ENCODE peak calls at places on chromosome 2, in five cellular contexts. G, Y, W, K and L are unnamed samples. For H3K9me3, the result is how much of the 10 kb centered on the place peaks cover.

GRCh38 chr2:76953733-76954347 is 568.3 kb downstream of the LRRTM4 start:
- DNase-seq in G (peak), Y (peak), W (peak), K (peak), L (peak)

GRCh38 chr2:104768694-104769093 is 85.2 kb upstream of the POU3F3 start:
- DNase-seq in G (no peak), Y (no peak), W (no peak), K (no peak), L (no peak)

GRCh38 chr2:94956797-94957391 is 68.6 kb upstream of the MAL start:
- DNase-seq in G (peak), Y (peak), W (peak), K (peak), L (peak)

GRCh38 chr2:240970104-240970503 is 28.3 kb upstream of the SNED1 start:
- DNase-seq in G (no peak), Y (no peak), W (peak), K (no peak), L (no peak)

GRCh38 chr2:197890160-197890559 is 85.8 kb downstream of the PLCL1 start:
- DNase-seq in G (no peak), Y (no peak), W (no peak), K (peak), L (no peak)

GRCh38 chr2:20704886-20705285 is 37.9 kb downstream of the GDF7 start:
- DNase-seq in G (no peak), Y (no peak), W (no peak), K (no peak), L (no peak)

GRCh38 chr2:210752532-210752931 is 196.1 kb downstream of the CPS1 start:
- DNase-seq in G (peak), Y (no peak), W (no peak), K (peak), L (peak)

GRCh38 chr2:121790276-121790956 is 35.0 kb downstream of the TSN start:
- DNase-seq in G (peak), Y (no peak), W (peak), K (no peak), L (no peak)

GRCh38 chr2:202104286-202104870 is 31.3 kb downstream of the KIAA2012 start:
- DNase-seq in G (peak), Y (no peak), W (peak), K (peak), L (peak)

GRCh38 chr2:74502147-74502719 is 2.8 kb upstream of the LBX2 start:
- DNase-seq in G (peak), Y (no peak), W (no peak), K (no peak), L (no peak)

GRCh38 chr2:161373939-161374338 is 42.2 kb upstream of the TBR1 start:
- DNase-seq in G (no peak), Y (no peak), W (peak), K (no peak), L (no peak)

GRCh38 chr2:214706986-214707385 is 102.5 kb downstream of the BARD1 start:
- DNase-seq in G (peak), Y (no peak), W (peak), K (peak), L (no peak)

GRCh38 chr2:188292446-188293239 is 969 bp downstream of the GULP1 start:
- DNase-seq in G (peak), Y (no peak), W (peak), K (peak), L (peak)

GRCh38 chr2:175688241-175688640 is 313.8 kb downstream of the LNPK start:
- DNase-seq in G (no peak), Y (no peak), W (no peak), K (no peak), L (no peak)

GRCh38 chr2:85437488-85438290 is 19.2 kb downstream of the SH2D6 start:
- DNase-seq in G (peak), Y (no peak), W (peak), K (peak), L (peak)

GRCh38 chr2:25698752-25699151 is 25.4 kb upstream of the DTNB start:
- DNase-seq in G (no peak), Y (no peak), W (no peak), K (no peak), L (no peak)

GRCh38 chr2:205658068-205658467 is 24.2 kb upstream of the NRP2 start:
- DNase-seq in G (no peak), Y (no peak), W (no peak), K (no peak), L (no peak)

GRCh38 chr2:128311216-128311754 is 7.4 kb downstream of the HS6ST1 start:
- DNase-seq in G (peak), Y (no peak), W (no peak), K (no peak), L (no peak)

GRCh38 chr2:239175181-239175580 is 225.6 kb downstream of the HDAC4 start:
- DNase-seq in G (peak), Y (no peak), W (no peak), K (no peak), L (no peak)

GRCh38 chr2:117832905-117833613 is 18.6 kb downstream of the DDX18 start:
- DNase-seq in G (peak), Y (no peak), W (peak), K (peak), L (no peak)

GRCh38 chr2:31378389-31378788 is 36.2 kb downstream of the XDH start:
- DNase-seq in G (no peak), Y (no peak), W (no peak), K (no peak), L (no peak)

GRCh38 chr2:237096911-237097310 is 11.2 kb downstream of the COPS8 start:
- DNase-seq in G (no peak), Y (no peak), W (peak), K (no peak), L (no peak)

GRCh38 chr2:45909677-45910191 is 258.3 kb downstream of the PRKCE start:
- DNase-seq in G (no peak), Y (no peak), W (no peak), K (no peak), L (no peak)

GRCh38 chr2:96117701-96118588 is 1.6 kb upstream of the ADRA2B start:
- DNase-seq in G (no peak), Y (no peak), W (no peak), K (peak), L (peak)

GRCh38 chr2:165203689-165204559 is at the start of gene SCN3A:
- DNase-seq in G (peak), Y (peak), W (peak), K (peak), L (peak)

GRCh38 chr2:176514805-176515500 is 245.7 kb downstream of the MTX2 start:
- DNase-seq in G (no peak), Y (no peak), W (no peak), K (no peak), L (no peak)

GRCh38 chr2:14524803-14525080 is 107.8 kb upstream of the LRATD1 start:
- DNase-seq in G (no peak), Y (no peak), W (no peak), K (no peak), L (no peak)

GRCh38 chr2:83103602-83104001 is 1355.5 kb downstream of the SUCLG1 start:
- DNase-seq in G (no peak), Y (no peak), W (peak), K (no peak), L (no peak)
- H3K27ac ChIP-seq in G (no peak), Y (no peak), W (peak), K (no peak), L (no peak)

GRCh38 chr2:51220606-51221005 is 188.7 kb upstream of the NRXN1 start:
- DNase-seq in G (no peak), Y (no peak), W (no peak), K (no peak), L (no peak)

GRCh38 chr2:51222106-51222505 is 190.2 kb upstream of the NRXN1 start:
- DNase-seq in G (no peak), Y (no peak), W (no peak), K (no peak), L (no peak)

GRCh38 chr2:51219468-51219867 is 187.5 kb upstream of the NRXN1 start:
- DNase-seq in G (no peak), Y (no peak), W (no peak), K (no peak), L (no peak)

GRCh38 chr2:51218057-51218456 is 186.1 kb upstream of the NRXN1 start:
- DNase-seq in G (no peak), Y (no peak), W (no peak), K (no peak), L (no peak)

DNA sequence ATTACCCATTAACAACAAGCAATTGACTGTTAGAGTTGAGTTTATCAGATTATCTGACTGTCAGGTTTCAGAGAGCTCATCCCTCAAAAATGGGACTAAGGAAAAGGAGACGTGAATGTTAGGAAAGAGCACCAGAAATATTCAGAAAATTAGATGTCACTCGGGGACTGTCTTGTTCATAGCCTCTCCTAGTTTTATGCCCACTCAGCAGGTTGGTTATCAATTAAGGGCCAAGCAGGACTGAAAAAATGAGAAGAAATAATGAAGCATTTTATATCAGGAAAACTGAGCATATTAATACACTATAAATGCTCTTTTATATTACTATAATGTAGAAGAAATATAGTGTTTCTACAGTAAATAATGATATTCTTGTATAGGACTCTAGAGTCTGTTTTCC is 188.1 kb upstream of the NRXN1 start:
- DNase-seq in G (no peak), Y (no peak), W (no peak), K (no peak), L (no peak)
- H3K9me3 ChIP-seq in G (under half), Y (under half), W (under half), K (under half), L (under half)

GRCh38 chr2:54671010-54671409 is 52.5 kb upstream of the EML6 start:
- DNase-seq in G (no peak), Y (no peak), W (no peak), K (no peak), L (no peak)
- H3K27ac ChIP-seq in G (no peak), Y (no peak), W (no peak), K (no peak), L (no peak)

DNA sequence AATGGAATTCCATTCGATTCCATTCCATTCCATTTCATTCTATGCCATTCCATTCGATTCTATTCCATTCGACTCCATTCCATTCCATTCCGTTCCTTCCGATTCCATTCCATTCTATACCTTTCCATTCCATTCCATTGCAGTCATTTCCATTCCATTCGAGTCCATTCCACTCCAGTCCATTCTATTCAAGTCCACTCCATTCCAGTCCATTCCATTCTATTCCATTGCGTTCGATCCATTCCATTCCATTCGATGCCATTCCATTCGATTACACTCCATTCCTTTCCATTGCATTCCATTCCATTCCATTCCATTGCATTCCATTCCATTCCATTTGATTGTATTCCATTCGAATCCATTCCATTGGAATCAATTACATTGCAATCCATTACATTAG is 1119.8 kb downstream of the RPIA start:
- DNase-seq in G (no peak), Y (no peak), W (no peak), K (no peak), L (no peak)
- H3K9me3 ChIP-seq in G (under half), Y (under half), W (under half), K (half or more), L (under half)

DNA sequence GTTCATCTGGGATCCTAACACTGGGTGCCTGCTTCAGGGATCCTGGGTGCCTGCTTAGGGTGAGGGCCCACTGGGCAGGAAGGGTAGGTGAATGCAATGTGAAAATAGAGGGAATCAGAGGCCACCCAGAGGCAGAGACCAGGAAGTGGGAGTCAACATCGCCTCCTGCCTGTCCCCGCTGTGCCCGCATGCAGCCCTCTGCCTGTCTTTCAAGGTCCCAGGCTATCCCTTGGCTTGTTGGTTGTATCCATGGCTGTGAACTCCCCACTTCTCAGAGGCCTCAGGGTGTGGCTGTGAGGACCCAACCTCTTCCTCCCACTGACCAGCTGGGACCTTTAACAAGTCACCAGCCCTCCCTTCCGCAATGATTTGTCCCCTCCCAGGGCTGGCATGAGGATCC is 26.5 kb downstream of the PSD4 start:
- DNase-seq in G (peak), Y (no peak), W (no peak), K (no peak), L (peak)
- H3K27ac ChIP-seq in G (no peak), Y (no peak), W (no peak), K (no peak), L (no peak)

DNA sequence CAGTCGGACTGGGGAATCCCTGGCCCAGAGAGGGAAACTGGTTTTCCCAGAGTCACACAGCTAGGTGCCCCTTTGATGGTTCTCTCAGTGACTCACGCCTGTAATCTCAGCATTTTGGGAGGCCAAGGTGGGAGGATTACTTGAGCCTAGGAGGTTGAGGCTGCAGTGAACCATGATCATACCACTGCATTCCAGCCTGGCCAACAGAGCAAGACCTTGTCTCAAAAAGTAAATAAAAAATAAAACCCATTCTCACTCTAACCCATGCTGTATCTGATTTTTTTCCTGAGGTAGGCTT is 60.1 kb downstream of the HPCAL1 start:
- DNase-seq in G (no peak), Y (no peak), W (no peak), K (no peak), L (no peak)
- H3K9me3 ChIP-seq in G (under half), Y (under half), W (under half), K (under half), L (under half)

DNA sequence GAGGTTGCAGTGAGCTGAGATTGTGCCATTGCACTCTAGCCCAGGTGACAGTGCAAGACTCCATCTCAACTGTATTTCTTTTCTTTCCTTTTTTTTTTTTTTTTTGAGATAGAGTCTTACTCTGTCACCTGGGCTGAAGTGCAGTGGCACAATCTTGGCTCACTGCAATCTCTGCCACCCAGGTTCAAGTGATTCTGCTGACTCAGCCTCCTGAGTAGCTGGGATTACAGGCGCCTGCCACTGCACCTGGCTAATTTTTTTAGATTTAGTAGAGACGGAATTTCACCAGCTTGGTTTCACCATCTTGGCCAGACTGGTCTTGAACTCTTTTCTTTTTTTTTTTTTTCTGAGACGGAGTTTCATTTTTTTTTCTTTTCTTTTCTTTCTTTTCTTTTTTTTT is 41.3 kb upstream of the SATB2 start:
- DNase-seq in G (no peak), Y (no peak), W (no peak), K (no peak), L (no peak)
- H3K27ac ChIP-seq in G (no peak), Y (no peak), W (no peak), K (no peak), L (no peak)